ENCODE peak calls at places on chromosomes 7 and 10, in five cellular contexts. One of them, this sample, is unnamed.
A peak's percentile ranks its signal among the peaks of the same experiment; 100 is the strongest.

GRCh38 chr7:60706-61105 is 131.7 kb upstream of the FAM20C start:
- DNase-seq in NCI-H1930: no peak
- DNase-seq in sciatic nerve: peak; percentile 41
- DNase-seq in endothelial cell: no peak
- DNase-seq in RCC 7860: no peak
- DNase-seq in this sample: peak; percentile 37

GRCh38 chr7:132836746-132837145 is 245.1 kb downstream of the CHCHD3 start:
- DNase-seq in NCI-H1930: no peak
- DNase-seq in sciatic nerve: no peak
- DNase-seq in endothelial cell: no peak
- DNase-seq in RCC 7860: peak; percentile 76
- DNase-seq in this sample: no peak

GRCh38 chr7:73443543-73444255 is 10.1 kb downstream of the FZD9 start:
- DNase-seq in NCI-H1930: no peak
- DNase-seq in sciatic nerve: no peak
- DNase-seq in endothelial cell: no peak
- DNase-seq in RCC 7860: no peak
- DNase-seq in this sample: no peak

GRCh38 chr10:102675151-102675886 is 31.0 kb downstream of the TRIM8 start:
- DNase-seq in NCI-H1930: no peak
- DNase-seq in sciatic nerve: peak; percentile 54
- DNase-seq in endothelial cell: no peak
- DNase-seq in RCC 7860: peak; percentile 8
- DNase-seq in this sample: no peak

GRCh38 chr10:132464256-132465192 is 67.5 kb downstream of the PWWP2B start:
- DNase-seq in NCI-H1930: no peak
- DNase-seq in sciatic nerve: peak; percentile 88
- DNase-seq in endothelial cell: no peak
- DNase-seq in RCC 7860: no peak
- DNase-seq in this sample: no peak

GRCh38 chr10:47207280-47207613 is 92.8 kb upstream of the GDF10 start:
- DNase-seq in NCI-H1930: no peak
- DNase-seq in sciatic nerve: no peak
- DNase-seq in endothelial cell: no peak
- DNase-seq in RCC 7860: no peak
- DNase-seq in this sample: no peak

GRCh38 chr7:151680810-151681209 is 161.1 kb upstream of the RHEB start:
- DNase-seq in NCI-H1930: no peak
- DNase-seq in sciatic nerve: peak; percentile 40
- DNase-seq in endothelial cell: no peak
- DNase-seq in RCC 7860: no peak
- DNase-seq in this sample: no peak

GRCh38 chr10:23331567-23332290 is 12.9 kb downstream of the C10orf67 start:
- DNase-seq in NCI-H1930: no peak
- DNase-seq in sciatic nerve: no peak
- DNase-seq in endothelial cell: no peak
- DNase-seq in RCC 7860: peak; percentile 68
- DNase-seq in this sample: no peak